ENCODE peak calls at places on chromosomes 13 and 19, in six cellular contexts. W is HFFc6, T is COR-L47, U is endothelial cell, B is AG04449, C is epithelial cell of proximal tubule. X is an unnamed sample.

GRCh38 chr13:112781881-112782361 is 92.1 kb downstream of the ATP11A start:
- DNase-seq in C (no peak), U (no peak), B (no peak), T (no peak), W (no peak), X (no peak)

GRCh38 chr13:46855166-46855565 is 41.7 kb downstream of the HTR2A start:
- DNase-seq in T (no peak), B (no peak), U (no peak), C (no peak), W (no peak), X (no peak)

GRCh38 chr13:33207616-33207964 is 78.0 kb downstream of the STARD13 start:
- DNase-seq in B (no peak), C (no peak), T (no peak), W (peak; percentile 75), U (no peak), X (no peak)

GRCh38 chr19:38004505-38005223 is 97.7 kb downstream of the SIPA1L3 start:
- DNase-seq in W (peak; percentile 98), C (peak; percentile 92), T (peak; percentile 85), U (peak; percentile 63), B (peak; percentile 94), X (no peak)

GRCh38 chr13:113399755-113400149 is 35.8 kb upstream of the GRTP1 start:
- DNase-seq in B (no peak), T (no peak), W (no peak), U (no peak), C (no peak), X (no peak)

GRCh38 chr19:4713384-4713951 is 10.2 kb downstream of the DPP9 start:
- DNase-seq in U (no peak), C (peak; percentile 47), B (peak; percentile 33), T (no peak), W (peak; percentile 98), X (no peak)

GRCh38 chr13:43522788-43523187 is 264.0 kb downstream of the ENOX1 start:
- DNase-seq in T (no peak), W (peak; percentile 21), U (no peak), C (no peak), B (peak; percentile 59), X (no peak)

GRCh38 chr13:113291997-113292862 is 4.8 kb upstream of the LAMP1 start:
- DNase-seq in B (no peak), W (peak; percentile 3), C (no peak), T (no peak), U (peak; percentile 25), X (no peak)

GRCh38 chr19:12137541-12137940 is 2.6 kb downstream of the ZNF20 start:
- DNase-seq in W (peak; percentile 6), B (no peak), T (peak; percentile 7), C (no peak), U (no peak), X (no peak)

GRCh38 chr13:112756967-112757758 is 67.3 kb downstream of the ATP11A start:
- DNase-seq in B (no peak), W (no peak), C (no peak), T (peak; percentile 86), U (no peak), X (no peak)

GRCh38 chr13:105127732-105128131 is 1407.7 kb downstream of the EFNB2 start:
- DNase-seq in C (no peak), T (no peak), B (no peak), W (no peak), U (no peak), X (no peak)

GRCh38 chr13:112893570-112894422 is 75.2 kb upstream of the MCF2L start:
- DNase-seq in C (no peak), B (no peak), W (no peak), U (peak; percentile 59), T (peak; percentile 86), X (no peak)